ENCODE peak calls at places on chromosome 3, in five cellular contexts. F, T, L, B and K are unnamed samples.

GRCh38 chr3:159828542-159828943 is 160.1 kb upstream of the IL12A start:
- DNase-seq in F (no peak), L (no peak), B (no peak), T (peak; percentile 73), K (peak; percentile 60)

GRCh38 chr3:30544811-30545210 is 61.6 kb upstream of the TGFBR2 start:
- DNase-seq in F (no peak), T (peak; percentile 91), L (no peak), B (no peak), K (no peak)

GRCh38 chr3:128301186-128302023 is 148.1 kb downstream of the EEFSEC start:
- DNase-seq in B (peak; percentile 79), L (no peak), T (no peak), F (peak; percentile 0), K (peak; percentile 50)

GRCh38 chr3:153052096-153052460 is 109.9 kb upstream of the RAP2B start:
- DNase-seq in T (peak; percentile 95), L (no peak), B (no peak), F (no peak), K (no peak)

GRCh38 chr3:185986201-185986600 is 48.4 kb upstream of the TRA2B start:
- DNase-seq in F (no peak), L (no peak), T (no peak), B (no peak), K (no peak)

GRCh38 chr3:66115858-66116654 is 77.3 kb upstream of the MAGI1 start:
- DNase-seq in B (no peak), T (peak; percentile 95), L (peak; percentile 38), F (no peak), K (no peak)

GRCh38 chr3:45955017-45955647 is 11.9 kb downstream of the CXCR6 start:
- DNase-seq in T (no peak), B (no peak), F (no peak), L (no peak), K (no peak)

GRCh38 chr3:50606596-50606995 is 5.0 kb downstream of the CISH start:
- DNase-seq in T (no peak), L (no peak), F (peak; percentile 50), B (no peak), K (no peak)

GRCh38 chr3:113039546-113039945 is 48.8 kb downstream of the GTPBP8 start:
- DNase-seq in L (no peak), T (no peak), B (no peak), F (no peak), K (no peak)

GRCh38 chr3:187518207-187518606 is 150.0 kb downstream of the RTP4 start:
- DNase-seq in F (no peak), L (no peak), B (no peak), T (no peak), K (no peak)

GRCh38 chr3:101128786-101129185 is 135.6 kb upstream of the ABI3BP start:
- DNase-seq in L (no peak), B (no peak), F (no peak), T (no peak), K (no peak)

GRCh38 chr3:184508938-184509337 is 52.6 kb upstream of the EPHB3 start:
- DNase-seq in L (no peak), B (no peak), F (no peak), T (no peak), K (no peak)